ENCODE peak calls at places on chromosomes 5 and 9, in eight cellular contexts. R is activated effector memory CD4-positive, alpha-beta T cell treated with Interleukin-2 at 50 U/mL for 16 hours; O is GM04503; Z is NCI-H2081; V is HL-60; U is CD8-positive, alpha-beta memory T cell; M is AG08396; N is activated CD8-positive, alpha-beta memory T cell treated with anti-CD3 and anti-CD28 coated beads, Interleukin-2, amount 50 U/mL, for 4 hours. F is an unnamed sample.

GRCh38 chr5:129716235-129717030 is 31.5 kb upstream of the MINAR2 start:
- DNase-seq in R (no peak), O (no peak), Z (no peak), V (no peak), U (no peak), M (no peak), N (no peak), F (no peak)

GRCh38 chr5:108109059-108109458 is 272.8 kb downstream of the FBXL17 start:
- DNase-seq in R (no peak), O (no peak), Z (no peak), V (no peak), U (no peak), M (no peak), N (no peak), F (no peak)

GRCh38 chr5:58490397-58491072 is 700 bp upstream of the GAPT start:
- DNase-seq in R (no peak), O (no peak), Z (no peak), V (peak), U (no peak), M (no peak), N (no peak), F (no peak)

GRCh38 chr5:95880081-95880926 is 57.8 kb upstream of the GLRX start:
- DNase-seq in R (no peak), O (no peak), Z (no peak), V (no peak), U (no peak), M (no peak), N (no peak), F (no peak)

GRCh38 chr9:130995399-130995941 is 13.5 kb upstream of the LAMC3 start:
- DNase-seq in R (no peak), O (no peak), Z (peak), V (peak), U (no peak), M (peak), N (no peak), F (no peak)

GRCh38 chr5:28499764-28500290 is 1461.4 kb upstream of the CDH9 start:
- DNase-seq in R (no peak), O (no peak), Z (no peak), V (no peak), U (no peak), M (no peak), N (no peak), F (no peak)

GRCh38 chr9:80052830-80053229 is 481.1 kb downstream of the TLE4 start:
- DNase-seq in R (no peak), O (no peak), Z (no peak), V (no peak), U (no peak), M (no peak), N (no peak), F (no peak)

GRCh38 chr9:74726581-74726980 is 161.1 kb downstream of the TRPM6 start:
- DNase-seq in R (no peak), O (no peak), Z (no peak), V (no peak), U (no peak), M (no peak), N (no peak), F (peak)

GRCh38 chr5:172941067-172941516 is 18.1 kb upstream of the RPL26L1 start:
- DNase-seq in R (no peak), O (no peak), Z (no peak), V (no peak), U (no peak), M (no peak), N (no peak), F (no peak)

GRCh38 chr5:55102345-55102744 is at the start of gene GZMA:
- DNase-seq in R (peak), O (no peak), Z (no peak), V (no peak), U (peak), M (no peak), N (no peak), F (no peak)

GRCh38 chr5:28580616-28581015 is 1542.2 kb upstream of the CDH9 start:
- DNase-seq in R (no peak), O (no peak), Z (no peak), V (no peak), U (no peak), M (no peak), N (no peak), F (no peak)

GRCh38 chr5:61881821-61882220 is 424.2 kb upstream of the KIF2A start:
- DNase-seq in R (no peak), O (peak), Z (no peak), V (no peak), U (no peak), M (peak), N (no peak), F (no peak)

GRCh38 chr9:121736147-121736721 is 84.8 kb downstream of the DAB2IP start:
- DNase-seq in R (no peak), O (no peak), Z (no peak), V (no peak), U (no peak), M (peak), N (no peak), F (peak)

GRCh38 chr5:54990751-54991349 is 5.5 kb upstream of the ESM1 start:
- DNase-seq in R (no peak), O (peak), Z (no peak), V (no peak), U (no peak), M (peak), N (no peak), F (no peak)

GRCh38 chr9:72614057-72614456 is 92.6 kb downstream of the TMC1 start:
- DNase-seq in R (no peak), O (no peak), Z (no peak), V (no peak), U (no peak), M (no peak), N (no peak), F (no peak)

GRCh38 chr5:92337772-92338234 is 954.7 kb upstream of the ARRDC3 start:
- DNase-seq in R (no peak), O (peak), Z (no peak), V (no peak), U (no peak), M (no peak), N (no peak), F (peak)

GRCh38 chr9:90698874-90699440 is 56.3 kb upstream of the DIRAS2 start:
- DNase-seq in R (no peak), O (no peak), Z (no peak), V (peak), U (no peak), M (no peak), N (no peak), F (peak)

GRCh38 chr9:129692534-129692933 is 27.1 kb downstream of the PRRX2 start:
- DNase-seq in R (no peak), O (no peak), Z (no peak), V (no peak), U (no peak), M (no peak), N (no peak), F (no peak)

GRCh38 chr5:139749242-139749641 is 46.4 kb upstream of the PSD2 start:
- DNase-seq in R (no peak), O (no peak), Z (no peak), V (no peak), U (no peak), M (no peak), N (no peak), F (no peak)

GRCh38 chr9:124894741-124895170 is 32.8 kb downstream of the ARPC5L start:
- DNase-seq in R (no peak), O (no peak), Z (no peak), V (peak), U (peak), M (no peak), N (peak), F (no peak)

GRCh38 chr9:115118471-115119156 is 657 bp upstream of the TNC start:
- DNase-seq in R (no peak), O (peak), Z (peak), V (no peak), U (no peak), M (peak), N (no peak), F (peak)

GRCh38 chr9:133880851-133881634 is 111.1 kb downstream of the VAV2 start:
- DNase-seq in R (no peak), O (no peak), Z (peak), V (no peak), U (no peak), M (no peak), N (no peak), F (peak)

GRCh38 chr9:12054235-12054634 is 639.0 kb upstream of the TYRP1 start:
- DNase-seq in R (no peak), O (no peak), Z (no peak), V (no peak), U (no peak), M (no peak), N (no peak), F (no peak)

GRCh38 chr9:69028754-69029153 is 6.8 kb upstream of the FXN start:
- DNase-seq in R (peak), O (no peak), Z (no peak), V (peak), U (peak), M (no peak), N (no peak), F (no peak)

GRCh38 chr9:136306691-136307208 is 2.9 kb upstream of the CCDC187 start:
- DNase-seq in R (no peak), O (no peak), Z (no peak), V (peak), U (no peak), M (no peak), N (no peak), F (peak)

GRCh38 chr9:3244963-3245653 is 280.7 kb downstream of the RFX3 start:
- DNase-seq in R (no peak), O (no peak), Z (no peak), V (peak), U (no peak), M (no peak), N (no peak), F (no peak)

F was measured in trophoblast cell.